ENCODE peak calls at places on chromosomes 13 and 19, in ten cellular contexts. L is WERI-Rb-1, S is MM.1S, Y is fibroblast of mammary gland, Z is B cell, F is brain microvascular endothelial cell, D is progenitor cell of endocrine pancreas, E is left lung, V is neural progenitor cell, Q is colonic mucosa. B is an unnamed sample.

GRCh38 chr13:99393791-99394735 is 86.9 kb upstream of the GPR183 start:
- DNase-seq in L (peak; percentile 9), S (no peak), Y (no peak), Z (no peak), F (no peak), D (no peak), E (no peak), V (no peak), Q (no peak), B (no peak)

GRCh38 chr19:18346091-18346490 is 5.7 kb downstream of the PGPEP1 start:
- DNase-seq in L (no peak), S (no peak), Y (no peak), Z (no peak), F (no peak), D (no peak), E (no peak), V (no peak), Q (peak; percentile 64), B (no peak)

GRCh38 chr19:58439576-58440554 is at the start of gene ZNF132:
- DNase-seq in L (peak; percentile 97), S (no peak), Y (peak; percentile 100), Z (peak; percentile 97), F (peak; percentile 100), D (peak; percentile 53), E (peak; percentile 96), V (peak; percentile 85), Q (peak; percentile 97), B (peak; percentile 99)

GRCh38 chr19:36775768-36776167 is 3.2 kb upstream of the ZNF850 start:
- DNase-seq in L (no peak), S (no peak), Y (no peak), Z (peak; percentile 50), F (no peak), D (no peak), E (no peak), V (no peak), Q (no peak), B (no peak)

GRCh38 chr13:23505007-23505406 is 65.2 kb upstream of the TNFRSF19 start:
- DNase-seq in L (no peak), S (no peak), Y (peak; percentile 41), Z (no peak), F (peak; percentile 65), D (no peak), E (no peak), V (no peak), Q (no peak), B (no peak)

GRCh38 chr13:102286326-102286725 is 115.5 kb downstream of the FGF14 start:
- DNase-seq in L (no peak), S (no peak), Y (peak; percentile 99), Z (no peak), F (peak; percentile 50), D (no peak), E (no peak), V (no peak), Q (no peak), B (no peak)

GRCh38 chr19:1668339-1669123 is 16.1 kb upstream of the TCF3 start:
- DNase-seq in L (peak; percentile 60), S (peak; percentile 77), Y (no peak), Z (no peak), F (no peak), D (peak; percentile 9), E (peak; percentile 51), V (peak; percentile 54), Q (no peak), B (peak; percentile 69)

GRCh38 chr19:48511800-48512503 is at the start of gene LMTK3:
- DNase-seq in L (peak; percentile 58), S (no peak), Y (peak; percentile 21), Z (peak; percentile 65), F (no peak), D (no peak), E (no peak), V (peak; percentile 87), Q (no peak), B (peak; percentile 72)

GRCh38 chr13:87084192-87084591 is 587.0 kb upstream of the SLITRK5 start:
- DNase-seq in L (no peak), S (no peak), Y (no peak), Z (no peak), F (no peak), D (no peak), E (no peak), V (no peak), Q (no peak), B (no peak)

DNA sequence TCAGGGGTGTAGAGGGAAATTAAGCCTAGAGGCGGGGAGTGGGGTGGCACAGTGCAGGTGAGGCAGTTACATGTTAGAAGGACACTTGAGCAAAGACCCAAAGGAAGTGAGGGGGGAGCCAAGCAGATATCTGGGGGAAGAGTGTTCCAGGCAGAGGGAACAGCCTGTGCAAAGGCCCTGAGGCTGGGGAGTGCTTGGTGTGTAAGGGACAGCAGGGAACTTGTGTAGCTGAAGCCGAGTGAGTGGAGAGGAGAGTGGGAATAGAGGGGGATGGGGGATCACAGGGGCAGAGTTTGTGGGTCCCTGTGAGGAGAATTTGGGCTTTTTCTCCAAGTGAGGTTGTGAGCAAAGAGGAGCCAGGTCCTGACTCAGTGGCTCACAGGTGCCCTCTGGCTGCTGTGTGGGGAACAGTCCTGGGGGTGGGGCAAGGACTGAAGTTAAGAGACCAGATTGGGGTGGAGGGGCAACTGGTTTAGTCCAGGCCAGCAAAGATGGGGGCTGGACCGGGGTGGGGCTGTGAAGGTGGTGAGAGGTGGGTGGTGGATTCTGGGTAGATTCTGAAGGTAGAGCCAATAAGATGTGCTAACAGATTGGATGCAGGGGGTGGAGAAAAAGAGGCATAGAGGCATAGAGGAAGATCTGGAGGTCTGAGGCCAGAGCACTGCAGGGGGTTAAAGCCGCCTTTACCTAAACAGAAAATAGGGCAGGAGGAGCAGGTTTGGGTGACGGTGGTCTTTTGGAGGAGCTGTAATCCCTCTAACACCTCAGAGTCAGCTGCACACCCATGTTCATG is 75.3 kb downstream of the CACNA1A start:
- DNase-seq in L (peak; percentile 37), S (peak; percentile 19), Y (peak; percentile 60), Z (peak; percentile 53), F (peak; percentile 53), D (peak; percentile 22), E (no peak), V (peak; percentile 63), Q (peak; percentile 37), B (peak; percentile 66)
- TF ChIP-seq CTCF in L (peak; percentile 78), S (peak; percentile 70), Y (peak; percentile 92), Z (peak; percentile 33), F (peak; percentile 93), D (peak; percentile 64), E (peak; percentile 54), V (peak; percentile 62), Q (peak; percentile 50), B (peak; percentile 84)

DNA sequence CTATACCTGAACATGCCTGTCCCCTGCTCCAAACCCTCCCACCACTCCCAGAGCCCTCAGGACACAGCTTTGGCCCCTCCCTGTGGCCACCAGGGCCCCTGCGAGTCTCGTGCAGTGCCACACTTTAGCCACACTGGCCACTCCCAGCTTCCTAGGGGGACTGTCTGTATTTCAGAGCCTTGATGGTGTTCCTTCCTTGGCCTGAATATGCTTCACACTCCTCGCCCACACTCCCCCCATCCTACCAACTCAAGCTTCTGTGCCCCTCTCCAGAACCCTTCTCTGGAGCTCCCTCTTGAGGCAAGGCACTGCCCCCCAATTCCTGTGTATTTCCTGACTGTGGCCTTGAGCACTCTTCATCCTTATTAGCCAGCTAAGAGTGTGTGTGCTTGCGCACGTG is 80.2 kb downstream of the DPF1 start:
- DNase-seq in L (peak; percentile 31), S (no peak), Y (no peak), Z (no peak), F (no peak), D (no peak), E (no peak), V (no peak), Q (no peak), B (no peak)
- TF ChIP-seq CTCF in L (peak; percentile 39), S (peak; percentile 8), Y (no peak), Z (no peak), F (peak; percentile 45), D (no peak), E (no peak), V (no peak), Q (no peak), B (peak; percentile 7)

GRCh38 chr13:24741016-24741662 is 22.8 kb upstream of the RNF17 start:
- DNase-seq in L (peak; percentile 69), S (no peak), Y (no peak), Z (no peak), F (no peak), D (no peak), E (no peak), V (no peak), Q (no peak), B (peak; percentile 55)
- TF ChIP-seq CTCF in L (peak; percentile 92), S (peak; percentile 28), Y (peak; percentile 29), Z (no peak), F (peak; percentile 47), D (peak; percentile 26), E (no peak), V (peak; percentile 35), Q (no peak), B (peak; percentile 54)

GRCh38 chr19:49590071-49590970 is 661 bp upstream of the PRR12 start:
- DNase-seq in L (peak; percentile 98), S (peak; percentile 97), Y (peak; percentile 97), Z (peak; percentile 97), F (peak; percentile 97), D (peak; percentile 93), E (peak; percentile 97), V (peak; percentile 99), Q (peak; percentile 99), B (peak; percentile 98)
- TF ChIP-seq CTCF in L (no peak), S (no peak), Y (no peak), Z (peak; percentile 13), F (peak; percentile 29), D (peak; percentile 14), E (no peak), V (no peak), Q (no peak), B (no peak)

DNA sequence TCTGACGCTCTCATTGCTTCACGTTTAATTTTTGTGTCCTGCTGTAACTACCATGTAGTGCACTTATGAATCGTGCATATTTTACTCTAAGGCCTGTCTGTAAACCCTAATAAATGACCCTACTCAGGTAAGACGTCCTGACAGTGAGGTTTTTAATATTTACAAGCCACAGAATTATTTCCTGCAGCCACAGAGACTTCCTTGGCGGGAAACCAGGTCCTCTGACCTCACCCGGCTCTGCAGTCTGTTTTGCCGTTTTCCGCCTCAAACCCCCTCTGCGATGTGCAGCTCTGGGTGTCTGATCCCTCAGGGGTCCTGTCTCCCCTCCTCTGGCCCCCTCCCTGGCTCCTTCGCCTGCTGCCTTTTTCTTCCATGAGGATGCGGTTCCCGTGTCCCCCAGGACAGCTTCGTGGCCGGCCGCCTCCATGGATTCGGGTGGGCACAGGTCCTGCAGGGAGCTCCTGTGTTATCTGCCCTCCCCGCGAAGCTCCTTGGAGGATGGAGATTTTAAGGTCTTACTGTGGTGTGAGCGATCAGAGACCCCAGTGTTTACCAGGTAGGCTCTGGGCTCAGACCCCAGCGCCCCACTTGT is 66.3 kb downstream of the MCF2L start:
- DNase-seq in L (no peak), S (no peak), Y (no peak), Z (no peak), F (no peak), D (no peak), E (peak; percentile 61), V (no peak), Q (no peak), B (no peak)
- TF ChIP-seq CTCF in L (no peak), S (no peak), Y (no peak), Z (no peak), F (no peak), D (no peak), E (no peak), V (no peak), Q (no peak), B (no peak)

DNA sequence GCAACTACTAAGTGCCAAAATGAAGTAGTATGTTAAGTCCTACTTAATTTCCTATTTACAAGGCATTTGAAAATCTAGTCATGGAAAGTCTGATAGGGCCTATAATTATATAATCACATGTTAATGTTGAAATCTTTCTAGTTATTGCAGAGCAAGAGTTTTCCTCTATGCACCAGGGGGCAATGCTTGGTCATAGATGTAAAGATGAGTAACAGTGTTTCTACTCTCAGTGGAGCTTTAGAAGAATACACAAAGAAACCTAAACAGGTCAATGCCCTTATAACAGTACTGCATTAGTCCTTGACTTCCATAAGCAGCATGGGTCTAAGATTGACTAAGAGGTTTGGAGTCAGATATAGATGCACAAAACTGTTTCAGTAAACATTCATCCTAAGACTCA is 218.7 kb downstream of the KCTD12 start:
- DNase-seq in L (no peak), S (peak; percentile 10), Y (peak; percentile 74), Z (peak; percentile 1), F (peak; percentile 61), D (no peak), E (no peak), V (no peak), Q (peak; percentile 21), B (peak; percentile 26)
- TF ChIP-seq CTCF in L (no peak), S (no peak), Y (peak; percentile 51), Z (no peak), F (peak; percentile 48), D (no peak), E (no peak), V (no peak), Q (no peak), B (no peak)

B was measured in GM12865.